ENCODE peak calls at places on chromosomes 13 and 19, in five cellular contexts. E is neuronal stem cell, Y is IMR-90, P is H1, R is H9. D is an unnamed sample.

GRCh38 chr13:42000836-42001235 is 39.9 kb upstream of the VWA8 start:
- DNase-seq in E (no peak), P (no peak), Y (no peak), R (no peak), D (peak; percentile 4)

GRCh38 chr19:14968247-14968646 is 11.4 kb downstream of the SLC1A6 start:
- DNase-seq in Y (no peak), E (no peak), R (no peak), P (no peak), D (no peak)

GRCh38 chr19:2195361-2195760 is 31.6 kb downstream of the DOT1L start:
- DNase-seq in E (no peak), P (no peak), Y (no peak), R (no peak), D (no peak)

GRCh38 chr13:68170961-68171360 is 940.8 kb upstream of the PCDH9 start:
- DNase-seq in Y (no peak), P (no peak), E (no peak), R (no peak), D (no peak)

GRCh38 chr13:98930014-98930625 is 47.7 kb downstream of the DOCK9 start:
- DNase-seq in P (no peak), E (no peak), R (no peak), Y (no peak), D (no peak)

GRCh38 chr13:19587635-19588300 is 26.4 kb upstream of the TPTE2 start:
- DNase-seq in Y (peak; percentile 52), R (no peak), P (no peak), E (no peak), D (peak; percentile 27)

GRCh38 chr13:25469179-25469545 is 97.4 kb downstream of the ATP8A2 start:
- DNase-seq in E (no peak), P (no peak), Y (no peak), R (no peak), D (no peak)

GRCh38 chr19:57363734-57364181 is 407 bp downstream of the TRAPPC2B start:
- DNase-seq in E (no peak), P (no peak), R (no peak), Y (peak; percentile 12), D (peak; percentile 53)

GRCh38 chr13:112446867-112447266 is 70.7 kb downstream of the SPACA7 start:
- DNase-seq in R (peak; percentile 21), P (no peak), Y (no peak), E (no peak), D (no peak)

GRCh38 chr13:45393941-45394570 is 24.1 kb downstream of the SLC25A30 start:
- DNase-seq in Y (peak; percentile 54), R (peak; percentile 72), E (peak; percentile 48), P (peak; percentile 49), D (peak; percentile 55)

DNA sequence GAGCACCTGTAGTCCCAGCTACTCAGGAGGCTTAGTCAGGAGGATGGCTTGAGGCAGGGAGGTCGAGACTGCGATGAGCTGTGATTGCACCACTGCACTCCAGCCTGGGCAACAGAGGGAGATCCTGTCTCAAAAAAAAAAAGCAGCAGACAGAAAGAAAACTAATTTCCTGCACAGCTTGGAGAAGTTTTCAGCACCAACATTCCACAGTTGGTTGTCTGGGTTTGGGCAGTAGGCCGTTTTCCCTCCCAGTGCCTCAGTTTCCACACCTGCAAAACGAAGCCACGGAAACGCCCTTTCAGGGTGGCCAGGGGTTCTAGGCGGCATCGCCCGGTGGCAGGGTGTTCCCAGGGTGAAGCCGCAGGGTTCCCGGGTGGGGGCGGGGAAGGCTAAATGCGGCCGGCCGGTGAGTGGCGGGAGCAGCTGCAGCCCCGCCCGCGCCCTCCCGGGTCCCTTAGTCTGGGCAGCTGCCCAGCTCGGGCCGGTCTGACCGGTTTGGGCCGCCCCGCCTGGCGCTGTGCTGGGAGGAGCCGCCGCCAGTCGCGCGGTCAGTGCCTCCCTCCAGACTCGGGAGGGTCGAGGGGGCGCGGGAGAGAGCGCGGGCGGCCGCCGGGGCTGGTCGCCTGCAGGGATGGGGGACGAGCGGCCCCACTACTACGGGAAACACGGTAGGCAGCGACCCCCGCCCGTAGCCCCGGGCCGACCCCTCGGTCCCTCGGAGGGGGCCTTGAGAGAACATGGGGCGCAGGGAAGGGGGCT is at the start of gene SLC44A2:
- DNase-seq in E (peak; percentile 66), Y (peak; percentile 35), R (peak; percentile 87), P (peak; percentile 90), D (peak; percentile 58)
- H3K18ac ChIP-seq in E (peak within 1 kb of the TSS; percentile 97), Y (peak within 1 kb of the TSS; percentile 14), R (peak within 1 kb of the TSS; percentile 91), P (peak within 1 kb of the TSS; percentile 100), D (peak within 1 kb of the TSS; percentile 94)

GRCh38 chr19:38386968-38387549 is 775 bp downstream of the GGN start:
- DNase-seq in R (no peak), E (no peak), P (no peak), Y (no peak), D (no peak)

GRCh38 chr19:38389101-38389925 is 816 bp downstream of the SPRED3 start:
- DNase-seq in Y (peak; percentile 82), P (peak; percentile 54), E (peak; percentile 32), R (peak; percentile 68), D (peak; percentile 87)

GRCh38 chr19:38387550-38388309 is at the start of gene GGN:
- DNase-seq in E (peak; percentile 99), R (peak; percentile 99), Y (peak; percentile 93), P (peak; percentile 98), D (peak; percentile 98)

GRCh38 chr19:38389957-38390924 is 1.7 kb downstream of the SPRED3 start:
- DNase-seq in P (no peak), E (no peak), R (no peak), Y (no peak), D (no peak)

DNA sequence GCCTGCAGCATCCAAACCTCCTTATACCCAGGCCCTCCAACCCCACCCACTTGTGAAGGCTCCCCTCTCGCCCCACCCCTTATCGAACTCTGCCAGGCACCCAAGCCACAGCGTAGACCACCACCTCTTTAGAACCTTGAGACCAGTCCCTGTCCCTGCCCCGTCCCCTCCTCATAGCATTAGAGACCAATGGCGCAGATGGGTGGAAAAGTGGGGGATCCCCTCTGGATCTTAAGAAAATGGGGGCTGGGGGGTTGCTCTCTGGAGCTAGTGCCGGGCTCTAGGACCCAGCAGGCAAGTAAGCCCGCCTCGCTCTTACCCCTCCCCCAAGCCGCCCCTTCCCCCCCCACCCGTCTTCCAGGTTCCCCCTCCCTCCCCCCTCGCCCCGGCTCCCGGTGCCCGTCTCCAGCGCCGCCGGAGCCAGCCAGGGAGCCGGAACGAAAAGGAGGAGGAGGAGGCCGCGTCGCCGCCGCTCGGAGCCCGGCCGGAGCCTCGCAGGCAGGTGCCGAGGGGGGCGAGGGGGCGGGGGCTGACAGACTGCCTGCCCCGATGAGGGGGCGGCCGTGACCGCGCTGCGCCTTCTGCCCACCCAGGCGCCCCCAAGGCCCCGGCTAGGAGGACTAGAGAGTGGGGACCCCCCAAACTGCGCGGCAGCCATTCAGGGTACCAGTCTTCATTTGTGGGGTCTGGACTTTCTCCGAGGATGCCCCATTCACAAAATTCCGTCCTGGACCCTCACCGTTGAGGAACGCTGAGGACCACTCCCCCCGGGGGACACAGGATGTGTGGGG is at the start of gene SPRED3:
- DNase-seq in P (peak; percentile 81), Y (peak; percentile 66), R (no peak), E (no peak), D (no peak)
- H3K18ac ChIP-seq in P (peak within 1 kb of the TSS; percentile 97), Y (peak within 1 kb of the TSS; percentile 78), R (peak within 1 kb of the TSS; percentile 64), E (peak within 1 kb of the TSS; percentile 98), D (peak within 1 kb of the TSS; percentile 88)

GRCh38 chr13:90393408-90393807 is 954.1 kb upstream of the MIR17HG start:
- DNase-seq in P (no peak), Y (no peak), E (no peak), R (no peak), D (no peak)

GRCh38 chr13:90400372-90400771 is 947.1 kb upstream of the MIR17HG start:
- DNase-seq in P (no peak), Y (no peak), E (no peak), R (no peak), D (no peak)

GRCh38 chr13:90396266-90396665 is 951.2 kb upstream of the MIR17HG start:
- DNase-seq in P (no peak), Y (no peak), E (no peak), R (no peak), D (no peak)

GRCh38 chr13:90395846-90396245 is 951.6 kb upstream of the MIR17HG start:
- DNase-seq in Y (no peak), E (no peak), R (no peak), P (no peak), D (no peak)

GRCh38 chr13:90395348-90395747 is 952.1 kb upstream of the MIR17HG start:
- DNase-seq in Y (no peak), E (no peak), P (no peak), R (no peak), D (no peak)
- H3K18ac ChIP-seq in Y (no peak overlapping the region), E (no peak overlapping the region), P (no peak overlapping the region), R (no peak overlapping the region), D (no peak overlapping the region)

GRCh38 chr19:38685666-38686529 is 38.4 kb downstream of the ACTN4 start:
- DNase-seq in P (peak; percentile 63), E (no peak), R (peak; percentile 56), Y (peak; percentile 73), D (peak; percentile 87)
- H3K18ac ChIP-seq in P (peak overlapping the region; percentile 93), E (peak overlapping the region; percentile 63), R (peak overlapping the region; percentile 85), Y (peak overlapping the region; percentile 70), D (peak overlapping the region; percentile 88)

GRCh38 chr19:45764947-45765346 is 4.1 kb downstream of the SIX5 start:
- DNase-seq in E (no peak), P (peak; percentile 65), R (no peak), Y (no peak), D (no peak)

GRCh38 chr19:45765365-45766292 is 3.4 kb downstream of the SIX5 start:
- DNase-seq in Y (no peak), R (no peak), E (no peak), P (no peak), D (no peak)

GRCh38 chr19:45763691-45764294 is 5.3 kb downstream of the SIX5 start:
- DNase-seq in E (no peak), P (peak; percentile 55), R (no peak), Y (no peak), D (no peak)

GRCh38 chr19:45762870-45763631 is 6.0 kb downstream of the SIX5 start:
- DNase-seq in R (no peak), Y (no peak), P (no peak), E (no peak), D (no peak)

GRCh38 chr19:45764487-45764886 is 4.6 kb downstream of the SIX5 start:
- DNase-seq in R (no peak), P (peak; percentile 63), Y (no peak), E (no peak), D (no peak)
- H3K18ac ChIP-seq in R (peak overlapping the region; percentile 24), P (peak overlapping the region; percentile 87), Y (no peak overlapping the region), E (peak overlapping the region; percentile 91), D (no peak overlapping the region)

D was measured in mesenchymal stem cell.